ENCODE peak calls at places on chromosomes 13 and 19, in five cellular contexts. Q is breast epithelium, G is fibroblast of lung, J is HFF-Myc, W is GM23338. K is an unnamed sample.

GRCh38 chr19:1250374-1251232 is 2.2 kb downstream of the MIDN start:
- DNase-seq in Q (no peak), G (peak), J (no peak), W (peak), K (no peak)

GRCh38 chr19:48914181-48914580 is 14.1 kb downstream of the NUCB1 start:
- DNase-seq in Q (no peak), G (no peak), J (no peak), W (no peak), K (no peak)

GRCh38 chr13:99656843-99657506 is 155.7 kb downstream of the TM9SF2 start:
- DNase-seq in Q (no peak), G (no peak), J (no peak), W (no peak), K (no peak)

GRCh38 chr19:2246801-2247361 is 2.2 kb upstream of the AMH start:
- DNase-seq in Q (no peak), G (peak), J (no peak), W (no peak), K (no peak)

GRCh38 chr19:30023330-30023729 is 81.3 kb downstream of the URI1 start:
- DNase-seq in Q (no peak), G (no peak), J (no peak), W (no peak), K (no peak)

GRCh38 chr19:44684892-44685847 is 13.8 kb upstream of the CEACAM16 start:
- DNase-seq in Q (no peak), G (peak), J (peak), W (peak), K (peak)

GRCh38 chr13:72694314-72694713 is 33.1 kb downstream of the MZT1 start:
- DNase-seq in Q (no peak), G (no peak), J (no peak), W (no peak), K (no peak)

GRCh38 chr13:105920375-105920774 is 615.1 kb downstream of the EFNB2 start:
- DNase-seq in Q (no peak), G (peak), J (no peak), W (no peak), K (no peak)

GRCh38 chr13:25292301-25292700 is 5.0 kb upstream of the MTMR6 start:
- DNase-seq in Q (no peak), G (peak), J (no peak), W (peak), K (no peak)

GRCh38 chr19:49403404-49404187 is 15.5 kb downstream of the KASH5 start:
- DNase-seq in Q (no peak), G (peak), J (peak), W (peak), K (no peak)

GRCh38 chr13:41274881-41275280 is 11.5 kb upstream of the MTRF1 start:
- DNase-seq in Q (no peak), G (no peak), J (no peak), W (no peak), K (no peak)

GRCh38 chr19:23305555-23305954 is 55.4 kb upstream of the ZNF724 start:
- DNase-seq in Q (no peak), G (no peak), J (no peak), W (peak), K (no peak)

GRCh38 chr13:92602560-92602959 is 624.0 kb upstream of the GPC6 start:
- DNase-seq in Q (no peak), G (peak), J (no peak), W (no peak), K (no peak)

GRCh38 chr19:54029930-54030490 is 33.7 kb downstream of the VSTM1 start:
- DNase-seq in Q (no peak), G (peak), J (peak), W (peak), K (no peak)

GRCh38 chr13:66489586-66489985 is 740.5 kb downstream of the PCDH9 start:
- DNase-seq in Q (no peak), G (no peak), J (no peak), W (no peak), K (no peak)

GRCh38 chr13:94233401-94233800 is 246.1 kb downstream of the DCT start:
- DNase-seq in Q (no peak), G (peak), J (peak), W (no peak), K (peak)

GRCh38 chr19:36009220-36009619 is 607 bp upstream of the SYNE4 start:
- DNase-seq in Q (peak), G (peak), J (no peak), W (peak), K (peak)

GRCh38 chr13:75870397-75870801 is 234.3 kb downstream of the LMO7 start:
- DNase-seq in Q (no peak), G (no peak), J (no peak), W (peak), K (no peak)

GRCh38 chr13:35978607-35979316 is 152.4 kb downstream of the DCLK1 start:
- DNase-seq in Q (no peak), G (peak), J (peak), W (peak), K (peak)

GRCh38 chr19:623974-624373 is 9.4 kb downstream of the POLRMT start:
- DNase-seq in Q (no peak), G (peak), J (peak), W (no peak), K (no peak)

GRCh38 chr19:23823952-23824389 is 65.3 kb upstream of the ZNF681 start:
- DNase-seq in Q (no peak), G (peak), J (no peak), W (peak), K (no peak)

GRCh38 chr19:55660404-55660803 is 5.6 kb downstream of the U2AF2 start:
- DNase-seq in Q (no peak), G (no peak), J (no peak), W (no peak), K (no peak)

GRCh38 chr19:39813264-39813998 is 20.5 kb downstream of the DYRK1B start:
- DNase-seq in Q (no peak), G (no peak), J (no peak), W (no peak), K (no peak)

GRCh38 chr19:33767898-33768413 is 28.7 kb upstream of the KCTD15 start:
- DNase-seq in Q (no peak), G (peak), J (no peak), W (peak), K (no peak)

GRCh38 chr13:26943748-26944147 is 183.2 kb upstream of the GPR12 start:
- DNase-seq in Q (no peak), G (no peak), J (no peak), W (no peak), K (no peak)

GRCh38 chr13:109385161-109385560 is 401.2 kb downstream of the IRS2 start:
- DNase-seq in Q (no peak), G (peak), J (no peak), W (no peak), K (no peak)

GRCh38 chr13:102132896-102133295 is 269.0 kb downstream of the FGF14 start:
- DNase-seq in Q (no peak), G (no peak), J (no peak), W (no peak), K (no peak)

GRCh38 chr19:3179739-3180293 is 1.2 kb downstream of the S1PR4 start:
- DNase-seq in Q (no peak), G (no peak), J (no peak), W (no peak), K (no peak)

GRCh38 chr19:48966541-48967345 is 1.6 kb downstream of the FTL start:
- DNase-seq in Q (no peak), G (no peak), J (no peak), W (no peak), K (no peak)

GRCh38 chr13:38680912-38681311 is 6.0 kb upstream of the FREM2 start:
- DNase-seq in Q (no peak), G (no peak), J (no peak), W (no peak), K (no peak)

GRCh38 chr19:45505996-45506245 is 1.4 kb upstream of the VASP start:
- DNase-seq in Q (no peak), G (no peak), J (no peak), W (no peak), K (no peak)

GRCh38 chr13:111470933-111471332 is 150.5 kb downstream of the TEX29 start:
- DNase-seq in Q (no peak), G (no peak), J (no peak), W (no peak), K (no peak)

GRCh38 chr19:58570770-58571574 is 2.2 kb downstream of the MZF1 start:
- DNase-seq in Q (no peak), G (no peak), J (no peak), W (no peak), K (no peak)

GRCh38 chr13:32902898-32903297 is 113.3 kb upstream of the KL start:
- DNase-seq in Q (peak), G (peak), J (no peak), W (peak), K (no peak)

GRCh38 chr13:47499358-47500150 is 501.5 kb downstream of the SUCLA2 start:
- DNase-seq in Q (no peak), G (peak), J (peak), W (no peak), K (peak)

GRCh38 chr19:13633522-13633922 is 127.2 kb upstream of the CACNA1A start:
- DNase-seq in Q (no peak), G (no peak), J (no peak), W (no peak), K (no peak)
- H3K4me3 ChIP-seq in Q (no peak), G (no peak), J (no peak), W (no peak), K (no peak)

GRCh38 chr13:84973661-84974060 is 825.6 kb downstream of the SLITRK6 start:
- DNase-seq in Q (no peak), G (no peak), J (no peak), W (no peak), K (no peak)
- H3K4me3 ChIP-seq in Q (no peak), G (no peak), J (no peak), W (no peak), K (no peak)

GRCh38 chr13:114285166-114285808 is 3.9 kb downstream of the UPF3A start:
- DNase-seq in Q (no peak), G (peak), J (no peak), W (no peak), K (peak)

GRCh38 chr13:114284680-114285079 is 3.3 kb downstream of the UPF3A start:
- DNase-seq in Q (no peak), G (no peak), J (no peak), W (no peak), K (no peak)

GRCh38 chr13:114281351-114282142 is at the start of gene UPF3A:
- DNase-seq in Q (peak), G (peak), J (peak), W (peak), K (peak)

GRCh38 chr13:114282143-114282685 is 813 bp downstream of the UPF3A start:
- DNase-seq in Q (no peak), G (no peak), J (no peak), W (peak), K (no peak)

DNA sequence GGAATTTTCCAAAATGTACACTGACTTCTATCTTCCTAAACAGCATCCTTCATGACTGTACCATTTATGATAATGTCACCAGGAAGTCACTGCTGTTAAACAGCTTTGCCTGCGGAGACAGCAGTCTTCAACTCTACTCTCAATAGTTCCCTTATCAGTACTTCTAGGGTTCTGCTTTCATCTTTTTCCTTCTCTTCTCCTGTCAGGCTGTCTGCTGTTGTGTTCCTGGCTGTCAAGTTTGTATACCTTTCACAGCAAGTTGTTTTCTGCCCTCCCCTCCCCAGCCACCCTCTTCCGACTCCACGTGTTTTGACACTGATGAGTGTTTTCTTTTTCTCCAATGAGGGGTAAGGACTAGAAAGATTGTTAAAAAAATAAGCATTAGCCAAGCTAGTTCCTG is 2.2 kb downstream of the UPF3A start:
- DNase-seq in Q (no peak), G (no peak), J (no peak), W (no peak), K (no peak)
- H3K4me3 ChIP-seq in Q (no peak), G (no peak), J (peak), W (no peak), K (no peak)

GRCh38 chr13:44373601-44374347 is at the start of gene SERP2:
- DNase-seq in Q (no peak), G (peak), J (no peak), W (peak), K (no peak)

GRCh38 chr13:44374348-44374712 is 706 bp downstream of the SERP2 start:
- DNase-seq in Q (no peak), G (no peak), J (no peak), W (no peak), K (no peak)

GRCh38 chr13:44371421-44371820 is 2.2 kb upstream of the SERP2 start:
- DNase-seq in Q (no peak), G (no peak), J (no peak), W (no peak), K (no peak)

GRCh38 chr13:44368599-44369368 is 4.8 kb upstream of the SERP2 start:
- DNase-seq in Q (no peak), G (no peak), J (no peak), W (no peak), K (no peak)

DNA sequence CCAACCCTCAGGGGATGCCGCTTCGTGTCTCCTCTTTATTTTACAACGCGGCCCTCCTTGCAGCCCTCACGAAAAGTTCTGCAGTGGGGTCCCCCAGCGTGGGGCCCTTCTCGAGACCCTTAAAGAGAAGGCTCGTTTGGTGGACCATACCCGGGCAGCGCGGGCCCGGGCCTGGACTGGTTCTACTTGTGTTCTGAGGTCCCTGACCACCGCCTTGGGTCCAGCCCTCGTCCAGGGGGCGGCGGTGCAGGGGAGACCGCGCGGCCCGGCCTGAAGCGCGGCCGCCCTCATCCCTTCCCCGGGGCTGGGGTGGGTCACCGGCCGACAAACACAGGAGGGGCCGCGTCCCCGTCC is 400 bp upstream of the SERP2 start:
- DNase-seq in Q (no peak), G (no peak), J (no peak), W (peak), K (no peak)
- H3K4me3 ChIP-seq in Q (peak), G (peak), J (peak), W (peak), K (peak)

GRCh38 chr19:17933414-17934129 is 757 bp downstream of the CCDC124 start:
- DNase-seq in Q (no peak), G (peak), J (no peak), W (peak), K (peak)

GRCh38 chr19:17929056-17929455 is 3.8 kb upstream of the CCDC124 start:
- DNase-seq in Q (no peak), G (no peak), J (no peak), W (no peak), K (no peak)

GRCh38 chr19:17936379-17936778 is 3.6 kb downstream of the CCDC124 start:
- DNase-seq in Q (no peak), G (no peak), J (no peak), W (no peak), K (no peak)

GRCh38 chr19:17932485-17933338 is at the start of gene CCDC124:
- DNase-seq in Q (peak), G (peak), J (peak), W (peak), K (peak)

DNA sequence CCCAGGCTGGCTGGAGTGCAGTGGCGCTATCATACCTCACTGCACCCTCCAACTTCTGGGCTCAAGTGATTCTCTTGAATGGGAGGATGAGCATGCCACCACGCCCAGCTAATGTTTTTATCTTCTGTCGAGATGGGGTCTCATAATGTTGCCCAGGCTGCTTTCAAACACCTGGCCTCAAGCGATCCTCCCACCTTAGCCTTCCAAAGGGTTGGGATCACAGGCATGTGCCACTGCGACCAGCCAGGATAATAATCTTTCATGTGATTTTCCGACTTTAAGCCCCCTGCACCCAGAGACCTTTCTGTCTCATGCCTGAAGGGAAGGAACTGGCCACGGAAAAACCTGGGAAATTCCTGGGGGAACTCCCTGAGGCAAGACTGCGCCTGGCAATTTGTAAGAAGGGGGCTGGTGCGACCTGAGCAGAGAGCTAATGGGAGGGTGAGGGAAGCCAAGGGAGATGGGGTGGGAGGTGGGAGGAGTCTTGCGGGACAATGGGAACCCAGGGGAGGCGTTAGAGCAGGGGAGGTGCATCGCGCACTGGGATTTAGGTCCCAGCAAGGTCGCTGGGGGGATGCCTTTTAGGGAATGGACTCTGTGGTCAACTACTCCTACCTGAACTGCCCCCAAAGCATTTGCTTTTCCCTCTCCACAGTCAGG is 1.2 kb upstream of the CCDC124 start:
- DNase-seq in Q (no peak), G (peak), J (no peak), W (peak), K (no peak)
- H3K4me3 ChIP-seq in Q (peak), G (no peak), J (peak), W (peak), K (peak)